ENCODE peak calls at places on chromosome 4, in eight cellular contexts. One of them, this sample, is unnamed.

GRCh38 chr4:185457136-185457535 is 14.4 kb downstream of the CCDC110 start:
- DNase-seq in fibroblast of the aortic adventitia: no peak
- DNase-seq in activated effector memory CD4-positive, alpha-beta T cell treated with Interleukin-2 at 50 U/mL for 16 hours: no peak
- DNase-seq in CD8-positive, alpha-beta memory T cell: no peak
- DNase-seq in nucleus accumbens: no peak
- DNase-seq in amygdala: no peak
- DNase-seq in islet precursor cell: no peak
- DNase-seq in cardiac muscle cell: no peak
- DNase-seq in this sample: no peak

GRCh38 chr4:112145820-112146813 is 863 bp downstream of the FAM241A start:
- DNase-seq in fibroblast of the aortic adventitia: peak
- DNase-seq in activated effector memory CD4-positive, alpha-beta T cell treated with Interleukin-2 at 50 U/mL for 16 hours: peak
- DNase-seq in CD8-positive, alpha-beta memory T cell: peak
- DNase-seq in nucleus accumbens: peak
- DNase-seq in amygdala: peak
- DNase-seq in islet precursor cell: peak
- DNase-seq in cardiac muscle cell: peak
- DNase-seq in this sample: peak

GRCh38 chr4:4532371-4532770 is 9.5 kb downstream of the STX18 start:
- DNase-seq in fibroblast of the aortic adventitia: no peak
- DNase-seq in activated effector memory CD4-positive, alpha-beta T cell treated with Interleukin-2 at 50 U/mL for 16 hours: no peak
- DNase-seq in CD8-positive, alpha-beta memory T cell: no peak
- DNase-seq in nucleus accumbens: no peak
- DNase-seq in amygdala: no peak
- DNase-seq in islet precursor cell: no peak
- DNase-seq in cardiac muscle cell: no peak
- DNase-seq in this sample: no peak

GRCh38 chr4:113300384-113301011 is 251.0 kb downstream of the ANK2 start:
- DNase-seq in fibroblast of the aortic adventitia: peak
- DNase-seq in activated effector memory CD4-positive, alpha-beta T cell treated with Interleukin-2 at 50 U/mL for 16 hours: no peak
- DNase-seq in CD8-positive, alpha-beta memory T cell: no peak
- DNase-seq in nucleus accumbens: peak
- DNase-seq in amygdala: no peak
- DNase-seq in islet precursor cell: no peak
- DNase-seq in cardiac muscle cell: peak
- DNase-seq in this sample: no peak

GRCh38 chr4:136680271-136680670 is 852.0 kb downstream of the PCDH18 start:
- DNase-seq in fibroblast of the aortic adventitia: no peak
- DNase-seq in activated effector memory CD4-positive, alpha-beta T cell treated with Interleukin-2 at 50 U/mL for 16 hours: no peak
- DNase-seq in CD8-positive, alpha-beta memory T cell: no peak
- DNase-seq in nucleus accumbens: no peak
- DNase-seq in amygdala: no peak
- DNase-seq in islet precursor cell: peak
- DNase-seq in cardiac muscle cell: no peak
- DNase-seq in this sample: no peak

GRCh38 chr4:154719087-154719486 is 24.7 kb upstream of the LRAT start:
- DNase-seq in fibroblast of the aortic adventitia: peak
- DNase-seq in activated effector memory CD4-positive, alpha-beta T cell treated with Interleukin-2 at 50 U/mL for 16 hours: no peak
- DNase-seq in CD8-positive, alpha-beta memory T cell: no peak
- DNase-seq in nucleus accumbens: no peak
- DNase-seq in amygdala: no peak
- DNase-seq in islet precursor cell: no peak
- DNase-seq in cardiac muscle cell: peak
- DNase-seq in this sample: no peak

GRCh38 chr4:38386011-38386551 is 277.9 kb upstream of the KLF3 start:
- DNase-seq in fibroblast of the aortic adventitia: no peak
- DNase-seq in activated effector memory CD4-positive, alpha-beta T cell treated with Interleukin-2 at 50 U/mL for 16 hours: no peak
- DNase-seq in CD8-positive, alpha-beta memory T cell: no peak
- DNase-seq in nucleus accumbens: no peak
- DNase-seq in amygdala: no peak
- DNase-seq in islet precursor cell: no peak
- DNase-seq in cardiac muscle cell: peak
- DNase-seq in this sample: no peak

GRCh38 chr4:6695660-6696581 is 2.2 kb downstream of the S100P start:
- DNase-seq in fibroblast of the aortic adventitia: no peak
- DNase-seq in activated effector memory CD4-positive, alpha-beta T cell treated with Interleukin-2 at 50 U/mL for 16 hours: peak
- DNase-seq in CD8-positive, alpha-beta memory T cell: peak
- DNase-seq in nucleus accumbens: no peak
- DNase-seq in amygdala: no peak
- DNase-seq in islet precursor cell: peak
- DNase-seq in cardiac muscle cell: no peak
- DNase-seq in this sample: peak

GRCh38 chr4:144302704-144303536 is 162.4 kb upstream of the GYPA start:
- DNase-seq in fibroblast of the aortic adventitia: no peak
- DNase-seq in activated effector memory CD4-positive, alpha-beta T cell treated with Interleukin-2 at 50 U/mL for 16 hours: no peak
- DNase-seq in CD8-positive, alpha-beta memory T cell: no peak
- DNase-seq in nucleus accumbens: no peak
- DNase-seq in amygdala: no peak
- DNase-seq in islet precursor cell: no peak
- DNase-seq in cardiac muscle cell: no peak
- DNase-seq in this sample: no peak

GRCh38 chr4:37687175-37687525 is 974 bp upstream of the RELL1 start:
- DNase-seq in fibroblast of the aortic adventitia: no peak
- DNase-seq in activated effector memory CD4-positive, alpha-beta T cell treated with Interleukin-2 at 50 U/mL for 16 hours: no peak
- DNase-seq in CD8-positive, alpha-beta memory T cell: no peak
- DNase-seq in nucleus accumbens: no peak
- DNase-seq in amygdala: no peak
- DNase-seq in islet precursor cell: no peak
- DNase-seq in cardiac muscle cell: no peak
- DNase-seq in this sample: no peak

GRCh38 chr4:148445071-148445902 is 3.1 kb upstream of the NR3C2 start:
- DNase-seq in fibroblast of the aortic adventitia: no peak
- DNase-seq in activated effector memory CD4-positive, alpha-beta T cell treated with Interleukin-2 at 50 U/mL for 16 hours: peak
- DNase-seq in CD8-positive, alpha-beta memory T cell: peak
- DNase-seq in nucleus accumbens: peak
- DNase-seq in amygdala: peak
- DNase-seq in islet precursor cell: peak
- DNase-seq in cardiac muscle cell: no peak
- DNase-seq in this sample: peak

GRCh38 chr4:76809594-76810305 is 88.2 kb downstream of the SOWAHB start:
- DNase-seq in fibroblast of the aortic adventitia: no peak
- DNase-seq in activated effector memory CD4-positive, alpha-beta T cell treated with Interleukin-2 at 50 U/mL for 16 hours: no peak
- DNase-seq in CD8-positive, alpha-beta memory T cell: no peak
- DNase-seq in nucleus accumbens: no peak
- DNase-seq in amygdala: no peak
- DNase-seq in islet precursor cell: peak
- DNase-seq in cardiac muscle cell: peak
- DNase-seq in this sample: no peak

GRCh38 chr4:6195602-6196319 is 4.6 kb downstream of the JAKMIP1 start:
- DNase-seq in fibroblast of the aortic adventitia: no peak
- DNase-seq in activated effector memory CD4-positive, alpha-beta T cell treated with Interleukin-2 at 50 U/mL for 16 hours: no peak
- DNase-seq in CD8-positive, alpha-beta memory T cell: no peak
- DNase-seq in nucleus accumbens: no peak
- DNase-seq in amygdala: no peak
- DNase-seq in islet precursor cell: no peak
- DNase-seq in cardiac muscle cell: no peak
- DNase-seq in this sample: no peak

GRCh38 chr4:24856586-24856985 is 56.3 kb downstream of the CCDC149 start:
- DNase-seq in fibroblast of the aortic adventitia: peak
- DNase-seq in activated effector memory CD4-positive, alpha-beta T cell treated with Interleukin-2 at 50 U/mL for 16 hours: no peak
- DNase-seq in CD8-positive, alpha-beta memory T cell: no peak
- DNase-seq in nucleus accumbens: no peak
- DNase-seq in amygdala: no peak
- DNase-seq in islet precursor cell: peak
- DNase-seq in cardiac muscle cell: peak
- DNase-seq in this sample: no peak

GRCh38 chr4:128107766-128108165 is 46.7 kb downstream of the LARP1B start:
- DNase-seq in fibroblast of the aortic adventitia: peak
- DNase-seq in activated effector memory CD4-positive, alpha-beta T cell treated with Interleukin-2 at 50 U/mL for 16 hours: no peak
- DNase-seq in CD8-positive, alpha-beta memory T cell: no peak
- DNase-seq in nucleus accumbens: no peak
- DNase-seq in amygdala: no peak
- DNase-seq in islet precursor cell: no peak
- DNase-seq in cardiac muscle cell: no peak
- DNase-seq in this sample: no peak

GRCh38 chr4:6493668-6494304 is 21.4 kb upstream of the PPP2R2C start:
- DNase-seq in fibroblast of the aortic adventitia: peak
- DNase-seq in activated effector memory CD4-positive, alpha-beta T cell treated with Interleukin-2 at 50 U/mL for 16 hours: no peak
- DNase-seq in CD8-positive, alpha-beta memory T cell: no peak
- DNase-seq in nucleus accumbens: peak
- DNase-seq in amygdala: no peak
- DNase-seq in islet precursor cell: peak
- DNase-seq in cardiac muscle cell: peak
- DNase-seq in this sample: no peak

GRCh38 chr4:123397276-123398150 is 918 bp downstream of the SPRY1 start:
- DNase-seq in fibroblast of the aortic adventitia: peak
- DNase-seq in activated effector memory CD4-positive, alpha-beta T cell treated with Interleukin-2 at 50 U/mL for 16 hours: no peak
- DNase-seq in CD8-positive, alpha-beta memory T cell: peak
- DNase-seq in nucleus accumbens: peak
- DNase-seq in amygdala: peak
- DNase-seq in islet precursor cell: peak
- DNase-seq in cardiac muscle cell: peak
- DNase-seq in this sample: peak

GRCh38 chr4:108210989-108211725 is 42.4 kb upstream of the LEF1 start:
- DNase-seq in fibroblast of the aortic adventitia: no peak
- DNase-seq in activated effector memory CD4-positive, alpha-beta T cell treated with Interleukin-2 at 50 U/mL for 16 hours: no peak
- DNase-seq in CD8-positive, alpha-beta memory T cell: no peak
- DNase-seq in nucleus accumbens: no peak
- DNase-seq in amygdala: no peak
- DNase-seq in islet precursor cell: no peak
- DNase-seq in cardiac muscle cell: no peak
- DNase-seq in this sample: no peak

GRCh38 chr4:183320211-183321068 is at the start of gene CLDN22:
- DNase-seq in fibroblast of the aortic adventitia: no peak
- DNase-seq in activated effector memory CD4-positive, alpha-beta T cell treated with Interleukin-2 at 50 U/mL for 16 hours: no peak
- DNase-seq in CD8-positive, alpha-beta memory T cell: no peak
- DNase-seq in nucleus accumbens: no peak
- DNase-seq in amygdala: no peak
- DNase-seq in islet precursor cell: no peak
- DNase-seq in cardiac muscle cell: no peak
- DNase-seq in this sample: no peak

GRCh38 chr4:83074086-83074704 is 39.2 kb downstream of the COPS4 start:
- DNase-seq in fibroblast of the aortic adventitia: peak
- DNase-seq in activated effector memory CD4-positive, alpha-beta T cell treated with Interleukin-2 at 50 U/mL for 16 hours: no peak
- DNase-seq in CD8-positive, alpha-beta memory T cell: peak
- DNase-seq in nucleus accumbens: no peak
- DNase-seq in amygdala: no peak
- DNase-seq in islet precursor cell: peak
- DNase-seq in cardiac muscle cell: peak
- DNase-seq in this sample: peak

GRCh38 chr4:160009656-160010493 is 907.0 kb downstream of the RAPGEF2 start:
- DNase-seq in fibroblast of the aortic adventitia: no peak
- DNase-seq in activated effector memory CD4-positive, alpha-beta T cell treated with Interleukin-2 at 50 U/mL for 16 hours: no peak
- DNase-seq in CD8-positive, alpha-beta memory T cell: no peak
- DNase-seq in nucleus accumbens: no peak
- DNase-seq in amygdala: no peak
- DNase-seq in islet precursor cell: no peak
- DNase-seq in cardiac muscle cell: no peak
- DNase-seq in this sample: no peak

GRCh38 chr4:17702666-17703065 is 78.8 kb downstream of the FAM184B start:
- DNase-seq in fibroblast of the aortic adventitia: no peak
- DNase-seq in activated effector memory CD4-positive, alpha-beta T cell treated with Interleukin-2 at 50 U/mL for 16 hours: no peak
- DNase-seq in CD8-positive, alpha-beta memory T cell: no peak
- DNase-seq in nucleus accumbens: no peak
- DNase-seq in amygdala: no peak
- DNase-seq in islet precursor cell: peak
- DNase-seq in cardiac muscle cell: no peak
- DNase-seq in this sample: no peak

GRCh38 chr4:140735779-140736391 is 20.3 kb downstream of the TBC1D9 start:
- DNase-seq in fibroblast of the aortic adventitia: no peak
- DNase-seq in activated effector memory CD4-positive, alpha-beta T cell treated with Interleukin-2 at 50 U/mL for 16 hours: no peak
- DNase-seq in CD8-positive, alpha-beta memory T cell: no peak
- DNase-seq in nucleus accumbens: no peak
- DNase-seq in amygdala: no peak
- DNase-seq in islet precursor cell: no peak
- DNase-seq in cardiac muscle cell: no peak
- DNase-seq in this sample: no peak

GRCh38 chr4:146522862-146523205 is 1.1 kb upstream of the SLC10A7 start:
- DNase-seq in fibroblast of the aortic adventitia: no peak
- DNase-seq in activated effector memory CD4-positive, alpha-beta T cell treated with Interleukin-2 at 50 U/mL for 16 hours: no peak
- DNase-seq in CD8-positive, alpha-beta memory T cell: no peak
- DNase-seq in nucleus accumbens: no peak
- DNase-seq in amygdala: no peak
- DNase-seq in islet precursor cell: no peak
- DNase-seq in cardiac muscle cell: peak
- DNase-seq in this sample: no peak

GRCh38 chr4:148205481-148205880 is 236.7 kb downstream of the NR3C2 start:
- DNase-seq in fibroblast of the aortic adventitia: no peak
- DNase-seq in activated effector memory CD4-positive, alpha-beta T cell treated with Interleukin-2 at 50 U/mL for 16 hours: no peak
- DNase-seq in CD8-positive, alpha-beta memory T cell: no peak
- DNase-seq in nucleus accumbens: no peak
- DNase-seq in amygdala: no peak
- DNase-seq in islet precursor cell: no peak
- DNase-seq in cardiac muscle cell: no peak
- DNase-seq in this sample: no peak

GRCh38 chr4:169682360-169683047 is 62.1 kb downstream of the CLCN3 start:
- DNase-seq in fibroblast of the aortic adventitia: no peak
- DNase-seq in activated effector memory CD4-positive, alpha-beta T cell treated with Interleukin-2 at 50 U/mL for 16 hours: no peak
- DNase-seq in CD8-positive, alpha-beta memory T cell: no peak
- DNase-seq in nucleus accumbens: no peak
- DNase-seq in amygdala: no peak
- DNase-seq in islet precursor cell: no peak
- DNase-seq in cardiac muscle cell: peak
- DNase-seq in this sample: no peak

This sample was measured in immature natural killer cell.